ENCODE peak calls at places on chromosomes 6 and 20, in six cellular contexts. G is MM.1S, X is cardiac muscle cell, I is heart right ventricle, J is heart left ventricle, F is transverse colon. U is an unnamed sample. For H3K4me1, the result is how much of the 10 kb centered on the place peaks cover.

GRCh38 chr6:128899651-128900050 is 16.7 kb downstream of the LAMA2 start:
- DNase-seq in G (no peak), X (no peak), I (no peak), J (no peak), F (no peak), U (no peak)

GRCh38 chr6:157546366-157546765 is 165.4 kb downstream of the ZDHHC14 start:
- DNase-seq in G (no peak), X (no peak), I (no peak), J (no peak), F (no peak), U (no peak)

GRCh38 chr6:155483858-155484257 is 28.2 kb upstream of the NOX3 start:
- DNase-seq in G (no peak), X (no peak), I (no peak), J (no peak), F (no peak), U (no peak)

GRCh38 chr6:111743318-111743717 is 129.9 kb downstream of the FYN start:
- DNase-seq in G (no peak), X (no peak), I (no peak), J (no peak), F (no peak), U (no peak)

GRCh38 chr6:7914991-7915789 is 4.6 kb upstream of the TXNDC5 start:
- DNase-seq in G (no peak), X (no peak), I (peak), J (peak), F (no peak), U (peak)

GRCh38 chr6:90645634-90646033 is 58.8 kb upstream of the MAP3K7 start:
- DNase-seq in G (no peak), X (no peak), I (no peak), J (no peak), F (no peak), U (no peak)

GRCh38 chr20:43569282-43569681 is 10.5 kb downstream of the SGK2 start:
- DNase-seq in G (no peak), X (no peak), I (no peak), J (no peak), F (no peak), U (no peak)

GRCh38 chr6:168417158-168417557 is 23.8 kb upstream of the SMOC2 start:
- DNase-seq in G (no peak), X (no peak), I (peak), J (no peak), F (no peak), U (no peak)

GRCh38 chr6:138815797-138816528 is 20.1 kb downstream of the ECT2L start:
- DNase-seq in G (peak), X (peak), I (no peak), J (no peak), F (no peak), U (no peak)

GRCh38 chr6:21395121-21395520 is 198.4 kb upstream of the SOX4 start:
- DNase-seq in G (no peak), X (no peak), I (no peak), J (no peak), F (no peak), U (no peak)

GRCh38 chr6:92541457-92542060 is 877.8 kb downstream of the EPHA7 start:
- DNase-seq in G (no peak), X (no peak), I (no peak), J (no peak), F (no peak), U (no peak)

GRCh38 chr6:78533426-78533825 is 333.9 kb upstream of the IRAK1BP1 start:
- DNase-seq in G (no peak), X (no peak), I (no peak), J (no peak), F (no peak), U (no peak)

GRCh38 chr6:134436281-134436815 is 118.4 kb upstream of the SGK1 start:
- DNase-seq in G (no peak), X (no peak), I (no peak), J (no peak), F (peak), U (no peak)

GRCh38 chr20:41407617-41408016 is 41.0 kb upstream of the EMILIN3 start:
- DNase-seq in G (peak), X (no peak), I (no peak), J (no peak), F (peak), U (no peak)

GRCh38 chr6:110415297-110415916 is at the start of gene DDO:
- DNase-seq in G (peak), X (peak), I (peak), J (peak), F (peak), U (peak)

GRCh38 chr6:131917318-131917717 is 33.9 kb downstream of the CCN2 start:
- DNase-seq in G (peak), X (no peak), I (no peak), J (no peak), F (no peak), U (no peak)

GRCh38 chr6:164855281-164855680 is 454.1 kb downstream of the C6orf118 start:
- DNase-seq in G (no peak), X (no peak), I (no peak), J (no peak), F (no peak), U (no peak)

GRCh38 chr6:27866370-27867050 is 45.7 kb downstream of the OR2B2 start:
- DNase-seq in G (peak), X (peak), I (no peak), J (no peak), F (peak), U (no peak)

GRCh38 chr6:106973018-106973840 is 1.3 kb downstream of the CD24 start:
- DNase-seq in G (no peak), X (peak), I (peak), J (no peak), F (peak), U (no peak)

DNA sequence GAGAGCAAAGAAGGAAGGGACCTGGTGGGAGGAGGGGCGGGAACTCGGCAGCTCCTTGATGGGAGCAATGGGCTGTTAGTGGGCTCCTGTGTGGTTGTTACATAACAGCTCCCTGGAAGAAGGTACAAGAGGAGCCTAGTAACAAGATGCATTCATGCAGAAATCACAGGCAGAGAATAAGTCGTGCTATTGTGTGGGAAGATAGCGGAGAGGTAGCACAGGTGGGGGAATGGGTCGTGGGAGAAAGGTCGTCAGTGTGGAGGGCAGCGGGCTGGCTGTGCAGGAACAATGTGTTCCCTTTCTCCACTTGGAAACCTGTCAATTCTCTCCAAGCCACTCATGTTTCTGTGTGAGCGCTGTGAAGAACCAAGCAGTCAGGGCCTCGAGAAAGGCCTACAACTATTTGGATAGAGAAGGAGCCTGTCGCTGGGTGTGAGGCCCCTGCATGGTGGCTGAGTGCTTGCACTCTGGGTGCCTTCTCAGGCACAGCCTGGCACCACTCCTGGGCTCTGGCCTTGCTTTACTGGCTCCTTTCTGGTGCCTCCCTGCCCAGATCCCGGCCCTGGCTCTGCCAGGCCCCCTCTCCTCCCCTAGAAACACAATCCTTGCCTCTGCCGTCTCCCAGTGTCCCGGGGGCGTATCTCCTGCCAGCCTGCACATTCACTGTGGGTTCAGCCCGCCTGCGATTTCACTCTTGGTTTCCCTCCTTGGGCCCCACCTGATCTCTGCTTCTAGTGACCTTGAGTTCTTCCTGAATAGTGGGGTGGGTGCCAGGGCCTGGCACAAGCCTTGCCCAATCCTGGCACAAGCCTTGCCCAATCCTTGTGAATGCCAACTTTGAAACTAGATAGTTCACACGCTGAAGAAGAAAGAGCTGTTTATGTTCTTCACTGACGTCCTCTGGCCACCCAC is 7.4 kb upstream of the FGD2 start:
- DNase-seq in G (no peak), X (peak), I (peak), J (no peak), F (peak), U (peak)
- H3K4me1 ChIP-seq in G (under half), X (under half), I (under half), J (under half), F (under half), U (under half)

DNA sequence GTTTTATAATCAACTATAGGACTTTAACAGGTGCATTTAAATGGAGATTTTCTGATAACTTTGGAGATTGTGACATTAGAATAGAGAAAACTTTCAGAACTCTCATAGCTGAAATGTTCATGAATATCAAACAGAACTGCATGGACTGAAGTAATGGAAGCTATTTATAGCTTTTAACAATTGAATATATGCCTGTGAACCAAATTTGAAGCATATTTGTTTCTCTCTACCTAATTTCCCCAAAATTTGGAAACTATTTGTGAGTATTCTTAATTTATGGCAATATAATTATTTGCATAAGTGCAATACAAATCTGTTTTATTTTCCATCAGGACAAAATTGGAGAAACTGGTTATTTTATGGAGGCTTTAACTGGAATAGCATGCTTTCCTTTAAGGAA is 96.6 kb downstream of the PLG start:
- DNase-seq in G (no peak), X (no peak), I (no peak), J (no peak), F (no peak), U (no peak)
- H3K4me3 ChIP-seq in G (no peak), X (no peak), I (no peak), J (no peak), F (no peak), U (no peak)

GRCh38 chr6:140464720-140465119 is 1090.3 kb upstream of the CITED2 start:
- DNase-seq in G (no peak), X (no peak), I (no peak), J (no peak), F (no peak), U (no peak)
- H3K4me1 ChIP-seq in G (under half), X (under half), I (under half), J (under half), F (under half), U (under half)

DNA sequence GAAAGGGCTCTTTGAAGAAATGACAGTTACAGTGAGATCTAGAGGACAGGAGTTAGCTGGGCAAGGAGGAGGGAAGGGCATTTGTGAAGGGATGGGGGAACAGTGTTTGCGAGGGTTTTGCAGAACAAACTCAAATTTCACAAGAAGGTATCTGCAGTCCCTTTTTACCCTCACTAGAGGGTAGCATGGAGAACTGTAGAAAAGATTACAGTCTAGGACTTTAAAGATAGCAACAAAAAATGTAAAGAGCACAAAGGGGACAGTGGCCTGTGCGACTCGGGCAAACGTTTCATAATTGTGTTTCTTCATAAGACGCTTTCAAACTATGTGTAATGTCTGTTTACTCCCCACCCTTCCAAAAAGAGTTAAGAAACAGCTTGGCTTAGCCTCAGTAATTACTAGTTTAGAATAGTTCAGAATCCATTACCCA is 21.2 kb upstream of the ASXL1 start:
- DNase-seq in G (peak), X (peak), I (no peak), J (no peak), F (no peak), U (no peak)
- H3K4me3 ChIP-seq in G (no peak), X (no peak), I (no peak), J (no peak), F (no peak), U (no peak)